ENCODE peak calls at places on chromosomes 6 and 20, in five cellular contexts. N is endothelial cell, J is fibroblast of lung, K is AG04450, H is cardiac fibroblast. L is an unnamed sample.

GRCh38 chr6:54722328-54722727 is 124.2 kb upstream of the FAM83B start:
- DNase-seq in N (no peak), J (no peak), K (no peak), H (no peak), L (peak)

GRCh38 chr6:32666420-32667300 is at the start of gene HLA-DQB1:
- DNase-seq in H (peak), K (no peak), N (peak), J (peak), L (no peak)

GRCh38 chr6:137107767-137108105 is 63.0 kb upstream of the IL20RA start:
- DNase-seq in K (no peak), H (no peak), J (no peak), N (no peak), L (no peak)

GRCh38 chr20:4684837-4685413 is 36.8 kb upstream of the PRND start:
- DNase-seq in N (no peak), K (peak), H (peak), J (peak), L (no peak)

GRCh38 chr20:8803065-8803464 is 265.8 kb upstream of the PLCB4 start:
- DNase-seq in K (no peak), J (no peak), N (peak), H (peak), L (no peak)

GRCh38 chr6:4620284-4621228 is 155.6 kb upstream of the CDYL start:
- DNase-seq in K (no peak), H (no peak), N (no peak), J (no peak), L (no peak)

GRCh38 chr6:109013551-109014101 is 81.0 kb downstream of the SESN1 start:
- DNase-seq in J (no peak), H (no peak), K (no peak), N (no peak), L (no peak)

GRCh38 chr20:4130404-4131189 is 115.2 kb upstream of the RNF24 start:
- DNase-seq in N (no peak), J (peak), K (no peak), H (peak), L (no peak)

GRCh38 chr20:3616250-3616649 is 46.9 kb downstream of the GFRA4 start:
- DNase-seq in H (no peak), K (peak), N (no peak), J (peak), L (peak)

GRCh38 chr20:51639206-51639832 is 96.8 kb upstream of the NFATC2 start:
- DNase-seq in H (peak), N (peak), J (peak), K (no peak), L (peak)

GRCh38 chr6:133033263-133033662 is 207.9 kb upstream of the EYA4 start:
- DNase-seq in N (no peak), K (no peak), H (peak), J (no peak), L (no peak)

GRCh38 chr20:6231551-6231950 is 108.7 kb upstream of the FERMT1 start:
- DNase-seq in K (no peak), N (no peak), H (peak), J (peak), L (peak)

GRCh38 chr6:85795966-85796365 is 153.3 kb upstream of the SYNCRIP start:
- DNase-seq in K (no peak), J (no peak), H (no peak), N (no peak), L (no peak)

GRCh38 chr20:45907219-45907948 is 4.6 kb downstream of the PLTP start:
- DNase-seq in J (no peak), H (no peak), N (no peak), K (no peak), L (no peak)

GRCh38 chr20:39269031-39269461 is 306.9 kb downstream of the DHX35 start:
- DNase-seq in K (no peak), H (peak), J (peak), N (peak), L (no peak)

GRCh38 chr6:149895702-149896310 is 2.1 kb downstream of the RAET1E start:
- DNase-seq in N (no peak), K (no peak), H (peak), J (peak), L (peak)

GRCh38 chr20:25364180-25364788 is 26.4 kb downstream of the ABHD12 start:
- DNase-seq in H (peak), N (no peak), J (no peak), K (no peak), L (peak)

GRCh38 chr6:18323935-18324707 is 59.8 kb upstream of the DEK start:
- DNase-seq in N (peak), H (peak), K (no peak), J (peak), L (no peak)

GRCh38 chr6:17012421-17013225 is 89.2 kb upstream of the STMND1 start:
- DNase-seq in N (peak), K (peak), J (peak), H (peak), L (no peak)

GRCh38 chr6:169190970-169191369 is 62.7 kb downstream of the THBS2 start:
- DNase-seq in N (no peak), J (no peak), K (no peak), H (no peak), L (no peak)

GRCh38 chr6:45472383-45472782 is 94.6 kb upstream of the SUPT3H start:
- DNase-seq in N (no peak), K (no peak), J (peak), H (peak), L (peak)

GRCh38 chr6:133959667-133960368 is 6.8 kb downstream of the TBPL1 start:
- DNase-seq in K (no peak), H (no peak), N (no peak), J (no peak), L (no peak)

GRCh38 chr6:124970243-124970642 is 8.0 kb downstream of the RNF217 start:
- DNase-seq in H (peak), N (no peak), K (no peak), J (peak), L (no peak)

GRCh38 chr6:105648276-105648675 is 245.4 kb upstream of the PREP start:
- DNase-seq in N (no peak), H (no peak), K (no peak), J (no peak), L (no peak)

GRCh38 chr20:16846011-16846410 is 97.9 kb downstream of the OTOR start:
- DNase-seq in J (no peak), K (no peak), N (no peak), H (no peak), L (no peak)

GRCh38 chr20:58222446-58222845 is 6.0 kb downstream of the ANKRD60 start:
- DNase-seq in J (no peak), H (no peak), K (no peak), N (no peak), L (no peak)

GRCh38 chr6:22558288-22558882 is 11.0 kb upstream of the HDGFL1 start:
- DNase-seq in K (no peak), J (no peak), N (no peak), H (no peak), L (no peak)

GRCh38 chr6:50716887-50717509 is 3.7 kb downstream of the TFAP2D start:
- DNase-seq in J (no peak), K (no peak), H (peak), N (no peak), L (no peak)

GRCh38 chr6:148969679-148970078 is 222.8 kb downstream of the UST start:
- DNase-seq in J (peak), N (no peak), K (peak), H (peak), L (peak)

GRCh38 chr6:38637756-38638155 is 2.0 kb downstream of the BTBD9 start:
- DNase-seq in K (no peak), N (no peak), H (no peak), J (no peak), L (no peak)

GRCh38 chr6:93416575-93417420 is 2.6 kb downstream of the EPHA7 start:
- DNase-seq in J (peak), H (peak), N (peak), K (no peak), L (no peak)

GRCh38 chr6:90026216-90026615 is 131.9 kb downstream of the GJA10 start:
- DNase-seq in K (no peak), N (no peak), H (no peak), J (no peak), L (no peak)

GRCh38 chr6:21756487-21756886 is 162.9 kb downstream of the SOX4 start:
- DNase-seq in K (no peak), H (no peak), N (no peak), J (no peak), L (no peak)

GRCh38 chr6:48998574-48998973 is 464.5 kb downstream of the MMUT start:
- DNase-seq in K (no peak), N (no peak), H (no peak), J (no peak), L (no peak)

DNA sequence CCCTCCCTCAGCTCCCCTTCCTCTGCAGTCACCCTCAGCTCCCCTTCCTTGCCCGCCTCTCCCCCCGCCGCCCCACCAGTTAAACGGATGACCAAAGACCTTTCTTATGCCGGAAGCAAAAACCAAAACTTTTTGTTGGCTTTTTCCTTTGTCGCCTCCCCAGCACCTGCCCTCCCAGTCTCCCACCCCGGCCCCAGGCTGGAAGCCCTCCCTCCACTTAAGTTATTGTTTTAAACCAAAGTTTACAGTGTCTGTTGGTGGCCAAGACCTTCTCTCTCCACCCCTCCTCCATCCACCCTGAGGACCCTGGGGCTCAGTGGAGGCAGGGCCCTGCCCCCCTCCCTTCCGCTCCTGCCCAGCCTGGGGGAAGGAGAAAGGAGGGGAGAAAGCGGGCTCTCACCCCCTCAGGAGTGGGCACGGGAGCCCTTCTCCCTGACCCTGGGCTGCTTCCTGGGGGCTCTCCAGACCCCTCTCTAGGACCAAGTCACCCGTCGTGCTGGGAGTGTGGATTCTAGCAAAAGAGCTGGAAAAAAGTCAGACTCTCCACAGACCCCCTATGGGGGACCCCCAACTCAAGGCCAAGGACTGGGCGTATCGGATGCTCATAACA is 38.3 kb upstream of the MDFI start:
- DNase-seq in N (no peak), J (no peak), H (no peak), K (no peak), L (no peak)
- TF ChIP-seq CTCF in N (no peak), J (no peak), H (no peak), K (no peak), L (no peak)

GRCh38 chr20:49868538-49868937 is 46.8 kb downstream of the SPATA2 start:
- DNase-seq in H (no peak), N (no peak), J (no peak), K (no peak), L (no peak)

GRCh38 chr20:49867453-49868215 is 47.7 kb downstream of the SPATA2 start:
- DNase-seq in H (no peak), J (no peak), N (no peak), K (no peak), L (no peak)

GRCh38 chr20:49865559-49865958 is 49.8 kb downstream of the SPATA2 start:
- DNase-seq in J (no peak), K (no peak), N (no peak), H (no peak), L (no peak)

GRCh38 chr20:49863666-49864065 is 51.0 kb downstream of the SLC9A8 start:
- DNase-seq in J (no peak), K (no peak), H (no peak), N (no peak), L (no peak)

GRCh38 chr20:49866051-49866450 is 49.3 kb downstream of the SPATA2 start:
- DNase-seq in J (no peak), K (peak), N (no peak), H (peak), L (no peak)
- TF ChIP-seq CTCF in J (no peak), K (no peak), N (no peak), H (no peak), L (no peak)

GRCh38 chr6:35727935-35728662 is 8.7 kb upstream of the ARMC12 start:
- DNase-seq in K (peak), H (peak), N (peak), J (peak), L (peak)
- TF ChIP-seq CTCF in K (no peak), H (no peak), N (no peak), J (peak), L (no peak)

DNA sequence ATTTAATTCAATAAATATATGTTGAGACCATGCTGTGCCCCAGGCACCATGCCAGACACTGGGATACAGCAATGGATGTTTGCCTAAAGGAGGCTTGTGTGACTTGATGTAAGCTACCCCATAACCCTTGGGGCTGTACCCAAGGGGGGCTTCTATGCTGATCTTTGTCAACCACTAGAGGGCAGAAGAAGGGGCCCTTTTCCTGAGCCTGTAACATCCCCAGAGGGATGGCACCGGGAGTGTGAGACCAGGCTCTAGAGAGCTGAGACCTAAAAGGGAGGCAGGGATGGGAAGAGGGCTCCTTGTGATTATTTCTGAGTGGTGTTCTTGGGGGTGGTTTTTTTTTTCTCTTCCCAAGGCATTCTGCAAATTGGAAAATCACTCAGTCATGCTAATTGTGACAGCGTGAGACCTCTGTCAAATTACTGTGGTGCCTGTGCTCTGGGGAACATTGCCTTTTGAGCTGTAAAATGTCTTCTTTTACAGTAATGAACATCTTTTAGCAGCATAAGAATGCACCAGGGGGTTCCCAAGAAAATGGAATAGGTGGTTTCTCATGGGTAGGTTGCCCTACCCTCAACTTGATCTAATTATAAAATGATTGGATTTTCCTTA is 138.8 kb upstream of the SLC24A3 start:
- DNase-seq in H (peak), N (no peak), J (no peak), K (no peak), L (no peak)
- TF ChIP-seq CTCF in H (peak), N (peak), J (no peak), K (no peak), L (no peak)

DNA sequence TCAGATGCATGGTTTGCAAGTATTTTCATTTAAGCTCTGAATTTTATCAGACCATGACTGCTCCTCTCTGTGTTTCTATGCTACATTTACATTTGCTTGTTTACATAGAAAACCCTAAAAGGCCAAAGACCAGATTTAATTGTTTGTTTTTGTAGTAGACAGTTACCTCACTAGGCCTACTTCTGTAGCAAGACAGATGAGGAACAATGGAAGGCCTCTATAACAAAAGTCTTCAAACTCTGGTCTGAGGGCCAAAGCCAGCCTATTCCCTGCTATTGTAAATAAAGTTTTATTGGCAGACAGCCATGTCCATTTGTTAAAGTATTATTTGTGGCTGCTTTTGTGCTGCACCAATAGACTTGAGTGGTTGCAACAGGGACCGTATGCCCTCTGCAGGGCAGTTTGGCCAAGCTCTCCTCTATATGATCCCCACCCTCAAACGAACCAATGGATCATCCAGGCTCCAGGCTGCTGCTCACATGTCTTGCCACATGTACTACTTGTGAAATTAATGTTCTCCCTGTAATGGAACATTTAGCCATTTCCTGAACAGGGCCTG is 182.0 kb downstream of the DOK5 start:
- DNase-seq in K (no peak), J (peak), H (no peak), N (no peak), L (no peak)
- TF ChIP-seq CTCF in K (no peak), J (peak), H (no peak), N (no peak), L (no peak)

DNA sequence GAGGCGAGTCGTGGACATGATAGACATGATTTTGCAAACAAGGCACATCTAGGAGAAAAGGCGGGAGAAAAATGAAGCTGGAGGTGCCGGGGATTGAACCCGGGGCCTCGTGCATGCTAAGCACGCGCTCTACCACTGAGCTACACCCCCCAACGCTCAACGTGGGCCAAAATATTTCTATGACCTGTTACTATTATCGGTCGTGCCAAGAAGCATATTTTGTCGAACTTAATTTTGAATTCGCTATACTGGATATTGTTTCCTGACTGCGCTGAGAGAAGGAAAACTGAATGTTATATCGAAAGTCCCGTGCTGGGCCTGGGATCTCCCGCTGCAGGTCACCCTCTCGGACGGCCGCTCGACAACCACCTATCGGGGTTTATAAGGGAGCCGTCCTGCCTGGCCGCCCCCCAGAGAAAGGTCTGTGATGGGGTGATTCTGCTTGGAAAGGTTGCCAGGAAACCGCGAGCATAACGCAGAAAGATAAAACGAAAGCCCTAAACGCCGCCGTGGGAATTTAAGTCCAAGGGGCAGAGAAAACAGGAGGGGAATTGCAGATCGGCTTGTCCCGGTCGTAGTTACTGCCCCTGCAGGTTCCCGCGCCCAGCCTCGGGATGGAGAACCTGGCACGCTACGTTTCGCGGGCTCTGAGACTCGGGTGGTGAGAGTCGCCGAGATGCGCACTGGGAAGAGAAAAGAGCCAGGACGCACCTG is 60.0 kb downstream of the TRIM27 start:
- DNase-seq in H (peak), K (peak), N (peak), J (peak), L (peak)
- TF ChIP-seq CTCF in H (no peak), K (no peak), N (no peak), J (no peak), L (no peak)

DNA sequence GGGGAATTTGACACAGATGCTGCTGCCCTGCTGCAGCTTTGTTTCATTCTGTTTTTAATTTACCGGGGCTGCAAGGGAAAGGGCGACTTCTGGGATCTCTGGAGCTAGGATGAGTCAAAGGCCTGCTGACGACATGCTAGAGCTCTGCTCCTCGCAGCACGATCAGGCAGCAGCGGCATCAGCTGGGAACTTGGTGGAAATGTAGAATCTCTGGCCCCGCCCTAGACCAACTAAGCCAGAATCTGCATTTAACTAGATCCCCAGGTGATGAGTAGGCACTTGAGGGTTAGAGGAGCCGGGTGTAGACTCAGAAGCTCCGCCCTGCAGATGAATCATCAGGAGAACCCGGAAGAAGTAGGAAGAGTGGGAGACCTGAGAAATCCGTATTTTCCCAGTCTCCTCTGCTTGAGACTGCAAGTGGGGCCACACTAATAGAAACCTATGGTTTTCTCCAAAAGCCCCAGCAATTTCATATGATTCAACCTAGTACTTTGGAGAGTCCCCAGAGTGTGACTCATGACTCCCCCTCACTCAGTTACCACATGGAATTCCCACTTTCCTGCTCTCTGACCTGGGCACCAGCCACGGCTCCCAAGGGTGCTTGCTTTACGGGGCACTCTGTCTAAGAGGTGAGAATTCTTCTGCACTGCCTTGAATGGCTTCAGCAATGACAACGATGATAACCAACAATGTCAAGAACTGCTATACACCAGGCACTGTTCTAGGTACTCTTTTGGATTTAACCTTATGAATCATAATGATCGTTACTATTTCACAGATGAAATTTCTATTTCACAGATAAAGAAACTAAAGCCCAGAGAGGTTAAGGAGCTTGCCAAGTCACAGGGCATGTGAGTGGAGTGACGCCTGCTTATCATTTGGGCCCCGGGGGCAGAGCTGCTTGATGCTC is 18.1 kb downstream of the TUBB2B start:
- DNase-seq in N (no peak), K (peak), J (peak), H (peak), L (peak)
- TF ChIP-seq CTCF in N (no peak), K (no peak), J (peak), H (peak), L (peak)

GRCh38 chr6:110996661-110997060 is 14.8 kb downstream of the RPF2 start:
- DNase-seq in N (no peak), J (no peak), H (no peak), K (no peak), L (no peak)

GRCh38 chr6:111002350-111002749 is 20.5 kb downstream of the RPF2 start:
- DNase-seq in K (no peak), N (no peak), H (no peak), J (no peak), L (no peak)

GRCh38 chr6:110999634-111000270 is 17.9 kb downstream of the RPF2 start:
- DNase-seq in J (peak), N (no peak), H (peak), K (no peak), L (no peak)
- TF ChIP-seq CTCF in J (peak), N (peak), H (peak), K (peak), L (peak)

L was measured in astrocyte of the cerebellum.